ENCODE peak calls at places on chromosome 2, in ten cellular contexts. B is tibial artery, K is right atrium auricular region, Z is upper lobe of right lung, L is left ventricle myocardium inferior, C is choroid plexus epithelial cell, A is endodermal cell, I is lower lobe of right lung, X is A549, W is fibroblast of lung. M is an unnamed sample.

GRCh38 chr2:8567469-8568108 is 114.3 kb upstream of the ID2 start:
- DNase-seq in B (no peak), K (no peak), Z (no peak), L (no peak), C (no peak), A (peak; percentile 34), I (no peak), X (no peak), W (peak; percentile 21), M (no peak)

GRCh38 chr2:100283724-100284501 is 38.4 kb downstream of the LONRF2 start:
- DNase-seq in B (no peak), K (peak; percentile 40), Z (no peak), L (no peak), C (no peak), A (no peak), I (no peak), X (no peak), W (peak; percentile 75), M (peak; percentile 82)

GRCh38 chr2:27131429-27131828 is 3.0 kb downstream of the PREB start:
- DNase-seq in B (no peak), K (no peak), Z (no peak), L (no peak), C (no peak), A (peak; percentile 34), I (no peak), X (no peak), W (no peak), M (no peak)

GRCh38 chr2:30113617-30114293 is 33.1 kb upstream of the YPEL5 start:
- DNase-seq in B (peak; percentile 36), K (no peak), Z (no peak), L (no peak), C (peak; percentile 88), A (no peak), I (no peak), X (peak; percentile 43), W (peak; percentile 97), M (peak; percentile 91)

GRCh38 chr2:11152591-11152990 is 2.7 kb upstream of the SLC66A3 start:
- DNase-seq in B (no peak), K (no peak), Z (no peak), L (no peak), C (no peak), A (no peak), I (no peak), X (no peak), W (no peak), M (no peak)

GRCh38 chr2:180656455-180656847 is 324.0 kb upstream of the UBE2E3 start:
- DNase-seq in B (no peak), K (no peak), Z (no peak), L (no peak), C (peak; percentile 18), A (peak; percentile 50), I (no peak), X (peak; percentile 36), W (peak; percentile 87), M (no peak)

GRCh38 chr2:70643715-70644114 is 90.1 kb upstream of the TGFA start:
- DNase-seq in B (no peak), K (no peak), Z (no peak), L (no peak), C (no peak), A (peak; percentile 85), I (no peak), X (peak; percentile 36), W (no peak), M (no peak)

GRCh38 chr2:54619660-54620231 is 103.7 kb upstream of the EML6 start:
- DNase-seq in B (no peak), K (no peak), Z (no peak), L (no peak), C (no peak), A (no peak), I (no peak), X (no peak), W (no peak), M (no peak)

GRCh38 chr2:120175000-120175581 is 48.1 kb downstream of the TMEM185B start:
- DNase-seq in B (no peak), K (no peak), Z (no peak), L (no peak), C (peak; percentile 84), A (no peak), I (no peak), X (peak; percentile 26), W (peak; percentile 51), M (peak; percentile 17)

GRCh38 chr2:20624884-20625485 is 25.9 kb downstream of the HS1BP3 start:
- DNase-seq in B (no peak), K (no peak), Z (peak; percentile 40), L (peak; percentile 13), C (no peak), A (no peak), I (peak; percentile 37), X (no peak), W (no peak), M (no peak)

GRCh38 chr2:182655750-182656149 is 60.3 kb upstream of the DNAJC10 start:
- DNase-seq in B (no peak), K (no peak), Z (no peak), L (no peak), C (no peak), A (no peak), I (no peak), X (no peak), W (peak; percentile 47), M (no peak)

GRCh38 chr2:52390651-52391050 is 1358.7 kb upstream of the NRXN1 start:
- DNase-seq in B (no peak), K (no peak), Z (no peak), L (no peak), C (no peak), A (no peak), I (no peak), X (no peak), W (peak; percentile 34), M (no peak)

GRCh38 chr2:207770602-207771404 is 1.1 kb upstream of the FZD5 start:
- DNase-seq in B (peak; percentile 31), K (no peak), Z (peak; percentile 73), L (no peak), C (peak; percentile 26), A (peak; percentile 84), I (peak; percentile 56), X (no peak), W (no peak), M (no peak)
- H3K4me3 ChIP-seq in B (peak overlapping the region; percentile 96), K (peak overlapping the region; percentile 71), Z (peak overlapping the region; percentile 63), L (peak overlapping the region; percentile 92), C (peak overlapping the region; percentile 37), A (peak overlapping the region; percentile 82), I (peak overlapping the region; percentile 84), X (no peak overlapping the region), W (peak overlapping the region; percentile 4), M (peak overlapping the region; percentile 64)

DNA sequence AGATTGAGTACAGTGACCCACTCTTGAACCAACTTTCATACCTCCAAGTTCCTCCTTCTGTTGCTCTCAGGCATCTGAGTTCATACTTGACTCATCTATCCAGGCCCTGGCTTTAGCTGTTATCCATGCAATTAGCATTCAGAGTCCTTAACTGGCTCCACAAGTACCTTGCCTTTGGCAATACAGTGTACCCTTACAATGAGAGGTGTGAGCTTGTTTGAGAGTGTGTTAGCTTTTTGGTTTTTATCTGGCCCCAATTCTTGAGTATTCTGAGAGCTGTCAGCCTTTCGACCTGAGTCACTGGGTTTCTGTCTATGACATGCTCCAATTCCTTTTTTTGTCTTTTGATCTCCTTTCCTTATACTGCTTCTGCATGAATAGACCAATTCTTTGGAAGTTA is 60.3 kb downstream of the EHD3 start:
- DNase-seq in B (no peak), K (no peak), Z (no peak), L (no peak), C (no peak), A (no peak), I (no peak), X (no peak), W (no peak), M (no peak)
- TF ChIP-seq CTCF in B (no peak), K (no peak), Z (no peak), L (no peak), C (no peak), A (no peak), I (no peak), X (no peak), W (no peak), M (no peak)

GRCh38 chr2:230868151-230868946 is 3.6 kb downstream of the ITM2C start:
- DNase-seq in B (no peak), K (no peak), Z (no peak), L (no peak), C (no peak), A (peak; percentile 88), I (no peak), X (no peak), W (no peak), M (no peak)
- H3K4me3 ChIP-seq in B (no peak overlapping the region), K (no peak overlapping the region), Z (no peak overlapping the region), L (no peak overlapping the region), C (no peak overlapping the region), A (peak overlapping the region; percentile 46), I (no peak overlapping the region), X (no peak overlapping the region), W (no peak overlapping the region), M (no peak overlapping the region)

GRCh38 chr2:206764673-206765241 is 371 bp downstream of the MDH1B start:
- DNase-seq in B (no peak), K (no peak), Z (no peak), L (no peak), C (no peak), A (no peak), I (no peak), X (peak; percentile 3), W (no peak), M (no peak)
- TF ChIP-seq CTCF in B (no peak), K (no peak), Z (no peak), L (no peak), C (no peak), A (peak; percentile 21), I (no peak), X (no peak), W (no peak), M (no peak)